ENCODE peak calls at places on chromosomes 6 and 20, in nine cellular contexts. E is fibroblast of lung, X is cardiac muscle cell, S is left ventricle myocardium inferior, Q is neural progenitor cell, M is PC-9, G is right cardiac atrium, Y is psoas muscle, L is ovary. U is an unnamed sample. For H3K4me1 and H3K9me3, the result is how much of the 10 kb centered on the place peaks cover.

GRCh38 chr6:15499125-15499524 is 163.7 kb downstream of the DTNBP1 start:
- DNase-seq in S (no peak), G (no peak), X (no peak), L (no peak), M (no peak), Y (no peak), Q (no peak), E (no peak), U (no peak)

GRCh38 chr6:163438940-163439335 is 24.4 kb downstream of the QKI start:
- DNase-seq in Q (no peak), X (peak), G (peak), L (no peak), Y (peak), E (no peak), M (no peak), S (peak), U (peak)

GRCh38 chr6:123393333-123393732 is 243.4 kb downstream of the TRDN start:
- DNase-seq in X (no peak), L (no peak), S (no peak), G (no peak), Q (no peak), M (no peak), Y (no peak), E (peak), U (peak)

GRCh38 chr6:159180001-159180400 is 10.8 kb downstream of the FNDC1 start:
- DNase-seq in S (no peak), E (no peak), G (no peak), M (no peak), Q (no peak), Y (no peak), L (no peak), X (no peak), U (no peak)

GRCh38 chr6:110180228-110181008 is at the start of gene CDC40:
- DNase-seq in L (peak), G (peak), M (peak), Y (peak), Q (peak), S (peak), E (no peak), X (peak), U (peak)

GRCh38 chr6:5782783-5783567 is 223.8 kb downstream of the NRN1 start:
- DNase-seq in E (peak), G (peak), M (no peak), Q (no peak), S (peak), L (no peak), Y (peak), X (no peak), U (no peak)

GRCh38 chr6:3701631-3702030 is 49.9 kb downstream of the PXDC1 start:
- DNase-seq in G (no peak), E (no peak), L (no peak), X (no peak), M (no peak), S (no peak), Y (no peak), Q (no peak), U (no peak)

GRCh38 chr20:55471052-55472006 is 534.0 kb downstream of the CBLN4 start:
- DNase-seq in G (no peak), L (no peak), E (no peak), M (no peak), Q (no peak), S (no peak), Y (no peak), X (no peak), U (no peak)

GRCh38 chr20:50678213-50678898 is 13.0 kb downstream of the RIPOR3 start:
- DNase-seq in M (peak), Y (no peak), Q (no peak), G (no peak), X (no peak), E (no peak), L (no peak), S (no peak), U (no peak)

GRCh38 chr20:49403911-49404310 is 78.6 kb downstream of the KCNB1 start:
- DNase-seq in Y (no peak), S (no peak), Q (no peak), G (no peak), E (no peak), X (no peak), M (no peak), L (no peak), U (no peak)

GRCh38 chr6:47631248-47632196 is 66.9 kb upstream of the ADGRF4 start:
- DNase-seq in E (peak), X (peak), L (no peak), Y (no peak), M (peak), S (no peak), Q (peak), G (no peak), U (peak)

GRCh38 chr20:50726955-50727791 is 4.2 kb upstream of the PARD6B start:
- DNase-seq in S (no peak), X (no peak), M (no peak), G (no peak), Q (no peak), Y (no peak), L (no peak), E (no peak), U (no peak)

GRCh38 chr6:135675862-135676261 is 175.6 kb upstream of the PDE7B start:
- DNase-seq in X (peak), Q (peak), M (no peak), E (peak), S (no peak), L (no peak), G (no peak), Y (no peak), U (no peak)

GRCh38 chr6:15551798-15552197 is 111.0 kb downstream of the DTNBP1 start:
- DNase-seq in X (peak), L (no peak), S (no peak), Y (no peak), Q (peak), E (no peak), G (no peak), M (no peak), U (no peak)

GRCh38 chr6:107248147-107248546 is 132.8 kb upstream of the BEND3 start:
- DNase-seq in E (no peak), X (peak), Q (no peak), G (no peak), S (no peak), M (no peak), L (no peak), Y (no peak), U (no peak)

GRCh38 chr6:155248021-155249001 is 15.5 kb upstream of the CLDN20 start:
- DNase-seq in Y (no peak), E (peak), M (peak), L (peak), S (no peak), Q (peak), G (no peak), X (peak), U (no peak)

GRCh38 chr6:109236140-109237081 is 141.1 kb downstream of the CEP57L1 start:
- DNase-seq in L (no peak), Y (no peak), Q (peak), M (no peak), G (no peak), E (no peak), X (peak), S (no peak), U (peak)

GRCh38 chr20:63272105-63273078 is at the start of gene ARFGAP1:
- DNase-seq in M (peak), Y (peak), G (peak), E (peak), Q (peak), S (peak), X (peak), L (peak), U (peak)

GRCh38 chr20:53124075-53124532 is 151.9 kb downstream of the TSHZ2 start:
- DNase-seq in Y (peak), L (peak), Q (no peak), M (no peak), G (peak), E (no peak), S (peak), X (no peak), U (no peak)

GRCh38 chr20:3218307-3218988 is 9.2 kb downstream of the ITPA start:
- DNase-seq in S (peak), L (no peak), Q (peak), M (peak), E (peak), Y (peak), X (peak), G (peak), U (peak)

GRCh38 chr6:140379919-140380318 is 1005.5 kb upstream of the CITED2 start:
- DNase-seq in Y (no peak), X (no peak), L (no peak), Q (no peak), S (no peak), E (peak), G (no peak), M (no peak), U (no peak)

GRCh38 chr20:38184098-38184497 is 19.0 kb upstream of the TGM2 start:
- DNase-seq in S (no peak), X (no peak), M (peak), L (no peak), Q (no peak), E (no peak), Y (no peak), G (no peak), U (no peak)

GRCh38 chr6:20696676-20697075 is 162.4 kb downstream of the CDKAL1 start:
- DNase-seq in X (no peak), E (peak), G (no peak), Q (no peak), S (no peak), M (no peak), Y (no peak), L (no peak), U (no peak)

GRCh38 chr20:32625996-32626395 is 40.9 kb upstream of the NOL4L start:
- DNase-seq in G (peak), S (no peak), L (no peak), Q (no peak), E (no peak), M (no peak), Y (no peak), X (no peak), U (no peak)
- H3K4me1 ChIP-seq in G (under half), S (under half), L (under half), Q (under half), E (under half), M (under half), Y (under half), X (under half), U (under half)

GRCh38 chr6:111276736-111277135 is 189.4 kb downstream of the SLC16A10 start:
- DNase-seq in Q (no peak), X (no peak), E (no peak), G (no peak), Y (no peak), L (no peak), S (no peak), M (no peak), U (no peak)
- H3K9me3 ChIP-seq in Q (under half), X (under half), E (under half), G (under half), Y (under half), L (under half), S (under half), M (under half), U (under half)

GRCh38 chr6:37516920-37517405 is 17.3 kb upstream of the CCDC167 start:
- DNase-seq in G (no peak), L (no peak), E (no peak), M (no peak), Q (no peak), X (no peak), Y (no peak), S (no peak), U (no peak)
- H3K4me1 ChIP-seq in G (under half), L (under half), E (under half), M (under half), Q (half or more), X (under half), Y (under half), S (under half), U (under half)

DNA sequence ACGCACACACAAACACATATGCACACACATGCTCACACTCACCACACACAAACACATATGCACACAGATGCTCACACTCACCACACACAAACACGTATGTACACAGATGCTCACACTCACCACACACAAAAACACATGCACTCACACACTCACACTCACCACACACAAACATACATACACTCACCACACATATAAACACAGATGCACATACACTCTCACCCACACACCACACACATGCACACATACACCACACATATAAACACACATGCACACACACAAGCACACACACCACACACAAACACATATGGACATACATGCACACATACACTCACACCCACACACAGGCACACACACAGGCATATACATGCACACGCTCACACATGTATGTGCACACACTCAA is 112.3 kb downstream of the ERMARD start:
- DNase-seq in X (no peak), Q (no peak), L (no peak), S (no peak), M (no peak), E (no peak), Y (no peak), G (no peak), U (no peak)
- H3K9me3 ChIP-seq in X (under half), Q (under half), L (under half), S (under half), M (under half), E (under half), Y (under half), G (under half), U (under half)